ENCODE peak calls at places on chromosomes 5 and 9, in seven cellular contexts. One of them, this sample, is unnamed.

GRCh38 chr9:3548636-3549035 is 22.8 kb upstream of the RFX3 start:
- DNase-seq in amygdala: no peak
- DNase-seq in NCI-H1930: no peak
- DNase-seq in hippocampal formation: no peak
- DNase-seq in ovary: no peak
- DNase-seq in iPS-NIHi11: no peak
- DNase-seq in A549: no peak
- DNase-seq in this sample: no peak

GRCh38 chr5:134554319-134555222 is 29.1 kb downstream of the JADE2 start:
- DNase-seq in NCI-H1930: no peak
- DNase-seq in hippocampal formation: peak
- DNase-seq in A549: peak
- DNase-seq in ovary: peak
- DNase-seq in iPS-NIHi11: peak
- DNase-seq in amygdala: no peak
- DNase-seq in this sample: no peak

GRCh38 chr9:117480251-117480650 is 65.4 kb upstream of the ASTN2 start:
- DNase-seq in iPS-NIHi11: no peak
- DNase-seq in NCI-H1930: no peak
- DNase-seq in hippocampal formation: no peak
- DNase-seq in A549: no peak
- DNase-seq in ovary: no peak
- DNase-seq in amygdala: no peak
- DNase-seq in this sample: no peak

GRCh38 chr5:169150108-169150507 is 150.8 kb downstream of the SLIT3 start:
- DNase-seq in NCI-H1930: no peak
- DNase-seq in A549: no peak
- DNase-seq in amygdala: no peak
- DNase-seq in ovary: no peak
- DNase-seq in hippocampal formation: no peak
- DNase-seq in iPS-NIHi11: no peak
- DNase-seq in this sample: no peak

GRCh38 chr9:81693639-81694378 is 4.5 kb upstream of the TLE1 start:
- DNase-seq in A549: no peak
- DNase-seq in iPS-NIHi11: no peak
- DNase-seq in hippocampal formation: no peak
- DNase-seq in NCI-H1930: no peak
- DNase-seq in amygdala: no peak
- DNase-seq in ovary: no peak
- DNase-seq in this sample: no peak

GRCh38 chr5:1540831-1541661 is 17.3 kb upstream of the LPCAT1 start:
- DNase-seq in A549: no peak
- DNase-seq in NCI-H1930: no peak
- DNase-seq in iPS-NIHi11: no peak
- DNase-seq in hippocampal formation: no peak
- DNase-seq in amygdala: no peak
- DNase-seq in ovary: no peak
- DNase-seq in this sample: no peak

GRCh38 chr9:126861707-126862460 is 1.4 kb downstream of the ZBTB34 start:
- DNase-seq in amygdala: no peak
- DNase-seq in hippocampal formation: no peak
- DNase-seq in NCI-H1930: no peak
- DNase-seq in ovary: no peak
- DNase-seq in iPS-NIHi11: no peak
- DNase-seq in A549: no peak
- DNase-seq in this sample: no peak

GRCh38 chr9:128216781-128217553 is 13.8 kb downstream of the DNM1 start:
- DNase-seq in amygdala: no peak
- DNase-seq in iPS-NIHi11: no peak
- DNase-seq in NCI-H1930: no peak
- DNase-seq in A549: no peak
- DNase-seq in hippocampal formation: no peak
- DNase-seq in ovary: no peak
- DNase-seq in this sample: no peak

GRCh38 chr5:72210913-72211670 is 103.8 kb downstream of the MAP1B start:
- DNase-seq in A549: peak
- DNase-seq in ovary: peak
- DNase-seq in hippocampal formation: no peak
- DNase-seq in iPS-NIHi11: no peak
- DNase-seq in amygdala: no peak
- DNase-seq in NCI-H1930: no peak
- DNase-seq in this sample: peak

This sample was measured in frontal cortex.